ENCODE peak calls at places on chromosomes 1 and 21, in eight cellular contexts. G is left ventricle myocardium inferior, M is hepatocyte, A is psoas muscle, N is thoracic aorta, D is brain microvascular endothelial cell, I is tibial artery, H is PC-9. J is an unnamed sample.
A peak's percentile ranks its signal among the peaks of the same experiment; 100 is the strongest.

GRCh38 chr1:109482796-109483638 is 688 bp upstream of the ATXN7L2 start:
- DNase-seq in I (peak; percentile 73), H (no peak), G (no peak), A (no peak), N (no peak), D (no peak), M (peak; percentile 55), J (peak; percentile 85)

GRCh38 chr1:232489256-232489655 is 140.7 kb downstream of the SIPA1L2 start:
- DNase-seq in M (no peak), N (no peak), I (no peak), D (no peak), H (no peak), A (no peak), G (no peak), J (no peak)

GRCh38 chr21:44869860-44870747 is 3.4 kb downstream of the PTTG1IP start:
- DNase-seq in H (peak; percentile 92), D (peak; percentile 93), I (peak; percentile 83), M (peak; percentile 90), A (peak; percentile 63), G (no peak), N (peak; percentile 81), J (peak; percentile 66)

GRCh38 chr1:157203166-157203565 is 65.0 kb upstream of the ETV3 start:
- DNase-seq in M (no peak), D (no peak), H (no peak), I (no peak), N (no peak), A (no peak), G (no peak), J (no peak)

GRCh38 chr1:47536646-47537118 is 98.8 kb downstream of the FOXD2 start:
- DNase-seq in N (no peak), A (no peak), G (no peak), H (no peak), M (no peak), D (no peak), I (no peak), J (no peak)

GRCh38 chr1:177211231-177211630 is 40.5 kb downstream of the BRINP2 start:
- DNase-seq in A (no peak), G (no peak), D (no peak), I (no peak), H (no peak), M (peak; percentile 14), N (no peak), J (no peak)

GRCh38 chr1:180849031-180849775 is 63.5 kb upstream of the KIAA1614 start:
- DNase-seq in I (no peak), G (no peak), M (no peak), N (no peak), H (no peak), A (no peak), D (no peak), J (no peak)

GRCh38 chr1:83497563-83497962 is 501.4 kb downstream of the TTLL7 start:
- DNase-seq in A (no peak), M (no peak), D (peak; percentile 2), N (no peak), H (no peak), I (no peak), G (no peak), J (no peak)

GRCh38 chr1:205172729-205173366 is 38.7 kb downstream of the DSTYK start:
- DNase-seq in H (peak; percentile 89), M (peak; percentile 26), D (peak; percentile 94), A (no peak), G (no peak), N (no peak), I (no peak), J (no peak)

GRCh38 chr1:230978491-230979388 is at the start of the genes ARV1 and TTC13:
- DNase-seq in G (peak; percentile 99), N (peak; percentile 93), D (peak; percentile 97), A (peak; percentile 99), I (peak; percentile 99), H (peak; percentile 97), M (peak; percentile 99), J (peak; percentile 100)

GRCh38 chr1:204760350-204761134 is 75.0 kb upstream of the LRRN2 start:
- DNase-seq in I (no peak), A (no peak), N (no peak), D (no peak), H (no peak), M (no peak), G (no peak), J (no peak)

GRCh38 chr1:115692224-115692623 is 50.5 kb downstream of the VANGL1 start:
- DNase-seq in M (no peak), H (no peak), D (no peak), N (no peak), A (no peak), I (no peak), G (no peak), J (no peak)

GRCh38 chr21:34129039-34129891 is 55.9 kb downstream of the MRPS6 start:
- DNase-seq in M (peak; percentile 85), A (peak; percentile 55), H (no peak), D (peak; percentile 90), G (peak; percentile 58), I (peak; percentile 87), N (peak; percentile 38), J (no peak)

GRCh38 chr1:173140733-173141132 is 66.4 kb downstream of the TNFSF4 start:
- DNase-seq in D (no peak), H (no peak), G (no peak), I (no peak), N (no peak), A (no peak), M (no peak), J (no peak)

GRCh38 chr1:160952129-160952510 is 2.5 kb downstream of the ITLN2 start:
- DNase-seq in M (no peak), N (no peak), I (no peak), G (no peak), A (no peak), D (no peak), H (no peak), J (no peak)

GRCh38 chr1:55067022-55067781 is 27.9 kb downstream of the PCSK9 start:
- DNase-seq in M (no peak), N (no peak), G (peak; percentile 78), H (no peak), D (no peak), I (peak; percentile 48), A (peak; percentile 70), J (no peak)

GRCh38 chr1:180252638-180253536 is 22.8 kb downstream of the LHX4 start:
- DNase-seq in G (peak; percentile 67), H (peak; percentile 47), I (peak; percentile 78), N (no peak), D (peak; percentile 60), A (peak; percentile 66), M (peak; percentile 75), J (peak; percentile 81)

GRCh38 chr1:34176830-34177613 is at the start of gene C1orf94:
- DNase-seq in D (no peak), G (no peak), H (no peak), A (no peak), N (no peak), I (no peak), M (no peak), J (no peak)

GRCh38 chr1:8789314-8790214 is 27.9 kb downstream of the RERE start:
- DNase-seq in D (no peak), A (no peak), G (no peak), H (peak; percentile 61), I (no peak), M (peak; percentile 20), N (no peak), J (no peak)

GRCh38 chr1:28208818-28209441 is 23.9 kb downstream of the DNAJC8 start:
- DNase-seq in A (peak; percentile 37), D (peak; percentile 66), I (no peak), G (peak; percentile 28), M (peak; percentile 69), N (no peak), H (peak; percentile 41), J (no peak)

GRCh38 chr1:52523376-52523775 is 29.5 kb downstream of the TUT4 start:
- DNase-seq in H (no peak), G (no peak), D (peak; percentile 38), I (no peak), N (no peak), M (no peak), A (no peak), J (no peak)

GRCh38 chr1:213492161-213493041 is 441.4 kb downstream of the RPS6KC1 start:
- DNase-seq in H (no peak), N (no peak), I (no peak), A (no peak), D (no peak), G (no peak), M (no peak), J (no peak)

GRCh38 chr1:9152535-9152934 is 23.6 kb upstream of the GPR157 start:
- DNase-seq in M (no peak), N (no peak), H (no peak), I (no peak), G (no peak), A (no peak), D (no peak), J (no peak)

GRCh38 chr1:31394628-31395193 is 18.3 kb upstream of the SERINC2 start:
- DNase-seq in G (peak; percentile 82), H (peak; percentile 76), I (peak; percentile 87), M (peak; percentile 95), D (peak; percentile 67), N (peak; percentile 58), A (peak; percentile 91), J (peak; percentile 94)
- H3K4me3 ChIP-seq in G (peak overlapping the region; percentile 57), H (peak overlapping the region; percentile 33), I (peak overlapping the region; percentile 4), M (no peak overlapping the region), D (peak overlapping the region; percentile 27), N (peak overlapping the region; percentile 64), A (peak overlapping the region; percentile 53), J (peak overlapping the region; percentile 26)

DNA sequence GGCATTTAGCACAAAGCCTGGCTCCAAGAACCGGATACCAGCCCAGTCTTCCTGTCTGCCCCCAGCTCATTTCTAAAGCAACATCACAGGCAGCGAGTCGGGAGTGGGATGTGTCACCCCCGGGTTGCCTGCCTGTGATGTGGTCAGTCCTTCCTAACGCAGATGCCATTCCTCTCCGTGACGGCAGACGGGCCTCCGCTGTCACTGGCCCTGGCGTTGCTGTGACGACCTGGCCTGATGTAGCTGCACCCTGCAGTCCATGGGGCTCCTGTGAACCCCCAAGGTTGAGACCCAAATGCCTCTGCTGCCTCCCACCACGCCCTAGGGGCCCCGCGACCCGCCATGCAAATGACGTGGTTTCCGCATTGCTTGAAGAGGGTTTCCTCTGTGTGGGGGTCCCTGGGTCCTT is 12.3 kb downstream of the TNFRSF1B start:
- DNase-seq in H (no peak), M (no peak), D (peak; percentile 85), I (no peak), G (no peak), A (no peak), N (no peak), J (no peak)
- H3K27ac ChIP-seq in H (no peak overlapping the region), M (peak overlapping the region; percentile 23), D (peak overlapping the region; percentile 42), I (no peak overlapping the region), G (peak overlapping the region; percentile 94), A (peak overlapping the region; percentile 58), N (no peak overlapping the region), J (peak overlapping the region; percentile 53)

DNA sequence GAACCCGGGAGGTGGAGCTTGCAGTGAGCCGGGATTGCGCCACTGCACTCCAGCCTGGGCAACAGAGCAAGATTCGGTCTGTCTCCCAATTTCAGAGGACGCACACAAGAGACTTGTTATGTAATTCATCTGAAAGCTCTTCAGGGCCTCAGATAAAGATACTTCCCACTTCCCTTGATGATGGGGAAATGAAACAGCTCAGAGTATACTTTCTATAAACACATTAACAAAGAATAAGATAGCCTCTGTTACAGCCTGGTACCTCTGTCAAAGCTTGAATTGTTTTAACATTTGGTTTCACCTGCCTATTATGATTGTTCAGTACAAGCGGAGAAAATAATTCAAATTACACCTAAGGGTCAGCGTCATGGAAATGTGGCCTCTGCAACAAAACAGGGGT is 622.9 kb upstream of the ADGRL4 start:
- DNase-seq in I (no peak), A (no peak), H (no peak), M (no peak), D (no peak), N (no peak), G (no peak), J (no peak)
- H3K4me3 ChIP-seq in I (no peak overlapping the region), A (no peak overlapping the region), H (no peak overlapping the region), M (no peak overlapping the region), D (no peak overlapping the region), N (no peak overlapping the region), G (no peak overlapping the region), J (no peak overlapping the region)

GRCh38 chr1:182381962-182382819 is 9.4 kb downstream of the GLUL start:
- DNase-seq in G (no peak), D (no peak), A (no peak), N (no peak), H (no peak), M (no peak), I (no peak), J (no peak)
- H3K27ac ChIP-seq in G (peak overlapping the region; percentile 1), D (no peak overlapping the region), A (no peak overlapping the region), N (no peak overlapping the region), H (no peak overlapping the region), M (peak overlapping the region; percentile 6), I (no peak overlapping the region), J (no peak overlapping the region)